ENCODE peak calls at places on chromosomes 12 and 14, in seven cellular contexts. C is breast epithelium, T is lung, B is heart left ventricle, N is dorsolateral prefrontal cortex, X is PC-9, H is GM23248. U is an unnamed sample.

GRCh38 chr12:81639196-81639595 is 120.0 kb downstream of the PPFIA2 start:
- DNase-seq in X (no peak), H (peak; percentile 4), B (no peak), T (no peak), N (no peak), C (no peak), U (no peak)

GRCh38 chr12:112664569-112664968 is 127.0 kb upstream of the RPH3A start:
- DNase-seq in N (no peak), B (no peak), X (no peak), H (peak; percentile 6), T (no peak), C (no peak), U (no peak)

GRCh38 chr12:2607881-2608607 is 186.7 kb upstream of the FKBP4 start:
- DNase-seq in X (no peak), T (no peak), C (no peak), B (no peak), N (no peak), H (no peak), U (no peak)

GRCh38 chr14:95901014-95901413 is 24.4 kb downstream of the TUNAR start:
- DNase-seq in C (no peak), X (no peak), H (peak; percentile 73), B (no peak), N (no peak), T (no peak), U (no peak)

GRCh38 chr12:69354561-69355187 is 4.9 kb upstream of the YEATS4 start:
- DNase-seq in H (no peak), X (no peak), C (no peak), T (no peak), N (no peak), B (no peak), U (no peak)

GRCh38 chr12:52634266-52635056 is 16.1 kb upstream of the KRT73 start:
- DNase-seq in T (no peak), X (no peak), B (peak; percentile 90), N (peak; percentile 87), H (no peak), C (peak; percentile 57), U (peak; percentile 44)

GRCh38 chr12:127479256-127479655 is 787.7 kb upstream of the TMEM132C start:
- DNase-seq in N (no peak), H (peak; percentile 27), B (no peak), X (no peak), C (no peak), T (no peak), U (no peak)

GRCh38 chr14:77258566-77258965 is 12.4 kb downstream of the NGB start:
- DNase-seq in C (no peak), X (no peak), N (no peak), B (no peak), H (no peak), T (no peak), U (no peak)

GRCh38 chr12:112685321-112685720 is 106.2 kb upstream of the RPH3A start:
- DNase-seq in H (no peak), T (no peak), N (no peak), X (no peak), C (no peak), B (no peak), U (no peak)

GRCh38 chr14:96103560-96104460 is 64.6 kb downstream of the C14orf132 start:
- DNase-seq in C (no peak), B (no peak), N (no peak), H (no peak), T (no peak), X (no peak), U (no peak)

GRCh38 chr12:52585001-52585400 is 11.4 kb upstream of the KRT74 start:
- DNase-seq in C (no peak), T (no peak), B (no peak), N (no peak), H (no peak), X (no peak), U (no peak)

GRCh38 chr12:11397366-11397765 is 2.0 kb upstream of the PRB2 start:
- DNase-seq in H (no peak), C (no peak), N (no peak), B (no peak), T (no peak), X (no peak), U (no peak)

GRCh38 chr12:13318231-13319015 is 121.9 kb downstream of the EMP1 start:
- DNase-seq in T (no peak), X (no peak), H (no peak), B (no peak), N (no peak), C (no peak), U (no peak)

GRCh38 chr12:116280590-116281290 is 3.2 kb upstream of the MED13L start:
- DNase-seq in C (no peak), B (no peak), T (no peak), N (no peak), X (peak; percentile 73), H (no peak), U (no peak)

GRCh38 chr14:100907240-100907639 is 3.7 kb upstream of the RTL1 start:
- DNase-seq in X (no peak), H (no peak), T (no peak), N (no peak), B (no peak), C (no peak), U (no peak)

GRCh38 chr12:112164326-112164660 is 38.9 kb downstream of the TRAFD1 start:
- DNase-seq in C (no peak), X (no peak), N (no peak), T (no peak), H (no peak), B (no peak), U (no peak)

DNA sequence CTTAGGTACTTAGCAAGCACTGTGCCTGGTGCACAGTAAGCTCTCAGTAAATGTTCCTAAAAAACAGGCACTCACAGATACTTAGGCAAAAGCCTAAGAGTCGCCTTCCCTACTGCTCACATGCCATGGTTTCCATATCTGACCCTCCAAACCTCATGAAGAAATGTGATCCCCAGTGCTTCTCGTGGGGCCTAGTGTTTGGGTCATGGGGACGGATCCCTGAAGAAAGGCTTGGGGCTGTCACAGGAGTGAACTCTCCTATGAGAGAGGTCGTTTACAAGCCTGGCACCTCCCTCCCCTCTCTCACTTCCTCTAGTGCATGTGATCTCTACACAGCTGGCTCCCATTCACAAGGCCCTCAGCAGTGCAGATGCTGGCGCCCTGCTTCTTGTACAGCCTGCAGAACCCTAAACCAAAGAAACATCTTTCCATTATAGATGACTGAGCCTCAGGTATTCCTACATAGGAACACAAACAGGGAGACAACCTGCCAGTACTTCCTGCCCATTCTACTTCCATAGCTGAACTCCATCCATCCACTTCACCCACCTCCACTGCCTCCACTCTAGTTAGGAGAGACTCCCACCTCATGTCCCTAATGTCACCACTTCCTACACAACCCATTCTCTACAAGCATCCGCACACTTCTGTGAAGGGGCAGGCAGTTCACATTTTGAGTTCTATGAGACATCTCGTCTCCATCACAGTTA is 2.9 kb downstream of the SLC15A4 start:
- DNase-seq in X (no peak), C (no peak), H (no peak), T (no peak), B (peak; percentile 39), N (peak; percentile 50), U (peak; percentile 70)
- H3K4me3 ChIP-seq in X (no peak overlapping the region), C (no peak overlapping the region), H (no peak overlapping the region), T (no peak overlapping the region), B (no peak overlapping the region), N (peak overlapping the region; percentile 13), U (no peak overlapping the region)

GRCh38 chr12:46560874-46561273 is 188.3 kb upstream of the SLC38A2 start:
- DNase-seq in B (no peak), T (no peak), X (no peak), N (no peak), H (no peak), C (no peak), U (no peak)

GRCh38 chr12:46558696-46559095 is 186.1 kb upstream of the SLC38A2 start:
- DNase-seq in N (no peak), C (no peak), H (peak; percentile 17), B (no peak), X (no peak), T (no peak), U (no peak)

GRCh38 chr12:46557539-46558373 is 185.2 kb upstream of the SLC38A2 start:
- DNase-seq in C (no peak), T (no peak), X (no peak), N (no peak), B (no peak), H (peak; percentile 62), U (no peak)

GRCh38 chr12:46560078-46560477 is 187.5 kb upstream of the SLC38A2 start:
- DNase-seq in C (no peak), X (no peak), T (no peak), B (no peak), H (no peak), N (no peak), U (no peak)

GRCh38 chr12:46559311-46559710 is 186.7 kb upstream of the SLC38A2 start:
- DNase-seq in T (no peak), C (peak; percentile 34), X (no peak), B (no peak), N (no peak), H (peak; percentile 72), U (no peak)
- H3K27me3 ChIP-seq in T (no peaks in the 10 kb centered on the region), C (no peaks in the 10 kb centered on the region), X (no peaks in the 10 kb centered on the region), B (no peaks in the 10 kb centered on the region), N (no peaks in the 10 kb centered on the region), H (no peaks in the 10 kb centered on the region), U (no peaks in the 10 kb centered on the region)

DNA sequence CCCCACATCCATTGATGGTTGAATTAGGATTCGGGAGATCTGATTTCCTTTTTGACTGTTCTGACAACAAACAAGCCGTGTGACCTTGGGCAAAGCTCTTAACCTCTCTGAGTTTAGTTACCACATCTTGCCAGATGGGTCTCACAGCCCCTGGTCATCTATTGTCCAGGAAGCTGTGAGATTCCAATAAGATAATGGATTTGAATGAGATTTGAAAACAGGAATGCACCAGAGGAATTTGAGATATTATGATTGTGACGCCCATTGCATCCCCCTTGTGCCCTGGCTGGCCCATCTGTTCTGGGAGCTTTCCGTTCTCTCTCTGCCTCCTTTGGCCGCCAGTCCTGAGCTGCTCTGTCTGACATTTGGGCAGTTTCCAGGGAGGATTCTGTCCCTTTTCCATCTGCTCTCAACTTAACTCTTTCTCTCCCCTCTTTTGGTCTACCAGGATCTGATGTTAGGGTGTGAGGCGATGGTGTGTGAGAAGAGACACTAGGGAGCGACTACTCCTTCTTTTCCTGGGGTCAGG is 24.6 kb downstream of the SRRM4 start:
- DNase-seq in C (no peak), N (no peak), T (no peak), B (no peak), H (no peak), X (no peak), U (no peak)
- H3K27ac ChIP-seq in C (no peak overlapping the region), N (peak overlapping the region; percentile 87), T (no peak overlapping the region), B (no peak overlapping the region), H (no peak overlapping the region), X (no peak overlapping the region), U (no peak overlapping the region)

GRCh38 chr14:105014631-105015030 is 6.3 kb downstream of the CDCA4 start:
- DNase-seq in C (no peak), H (no peak), B (no peak), T (no peak), X (no peak), N (no peak), U (no peak)

GRCh38 chr14:105015905-105016304 is 5.0 kb downstream of the CDCA4 start:
- DNase-seq in C (no peak), B (no peak), H (no peak), X (no peak), N (no peak), T (no peak), U (no peak)

GRCh38 chr14:105013150-105013787 is 7.6 kb downstream of the CDCA4 start:
- DNase-seq in T (no peak), N (no peak), H (peak; percentile 47), X (no peak), B (peak; percentile 48), C (no peak), U (no peak)

GRCh38 chr14:105014032-105014431 is 6.9 kb downstream of the CDCA4 start:
- DNase-seq in T (no peak), N (no peak), C (no peak), H (no peak), B (no peak), X (no peak), U (no peak)

GRCh38 chr14:105015242-105015641 is 5.6 kb downstream of the CDCA4 start:
- DNase-seq in X (no peak), H (no peak), N (no peak), T (no peak), B (no peak), C (no peak), U (no peak)
- H3K4me3 ChIP-seq in X (no peak overlapping the region), H (no peak overlapping the region), N (no peak overlapping the region), T (no peak overlapping the region), B (no peak overlapping the region), C (no peak overlapping the region), U (no peak overlapping the region)